ENCODE peak calls at places on chromosome 2, in four cellular contexts. W is K562, N is HepG2, P is SK-N-SH. H is an unnamed sample.
A peak's percentile ranks its signal among the peaks of the same experiment; 100 is the strongest.

GRCh38 chr2:55837073-55837472 is 86.5 kb downstream of the EFEMP1 start:
- DNase-seq in W (peak; percentile 23), N (peak; percentile 73), P (no peak), H (peak; percentile 59)

GRCh38 chr2:39227628-39228412 is 15.9 kb downstream of the CDKL4 start:
- DNase-seq in W (peak; percentile 86), N (peak; percentile 73), P (peak; percentile 81), H (peak; percentile 80)

GRCh38 chr2:170973492-170974303 is 44.6 kb downstream of the GORASP2 start:
- DNase-seq in W (peak; percentile 96), N (peak; percentile 83), P (peak; percentile 99), H (peak; percentile 83)

GRCh38 chr2:197158138-197158537 is 152.4 kb downstream of the ANKRD44 start:
- DNase-seq in W (no peak), N (no peak), P (no peak), H (no peak)

GRCh38 chr2:72915907-72916742 is 1.2 kb upstream of the EMX1 start:
- DNase-seq in W (peak; percentile 66), N (peak; percentile 60), P (peak; percentile 79), H (peak; percentile 84)

GRCh38 chr2:144730711-144731110 is 210.8 kb upstream of the ZEB2 start:
- DNase-seq in W (no peak), N (no peak), P (no peak), H (no peak)

GRCh38 chr2:130252880-130253645 is 54.8 kb upstream of the TUBA3E start:
- DNase-seq in W (peak; percentile 30), N (no peak), P (peak; percentile 20), H (no peak)

GRCh38 chr2:232988444-232988843 is 24.6 kb downstream of the NGEF start:
- DNase-seq in W (peak; percentile 18), N (peak; percentile 87), P (no peak), H (no peak)

GRCh38 chr2:238627899-238628298 is 201.2 kb downstream of the ASB1 start:
- DNase-seq in W (no peak), N (no peak), P (no peak), H (no peak)

GRCh38 chr2:62787381-62787780 is 81.9 kb downstream of the EHBP1 start:
- DNase-seq in W (peak; percentile 24), N (no peak), P (peak; percentile 31), H (no peak)

GRCh38 chr2:238744951-238745350 is 102.9 kb upstream of the TWIST2 start:
- DNase-seq in W (no peak), N (no peak), P (no peak), H (no peak)

GRCh38 chr2:188966079-188966571 is 8.0 kb upstream of the COL3A1 start:
- DNase-seq in W (no peak), N (no peak), P (no peak), H (no peak)

GRCh38 chr2:188965554-188965953 is 8.6 kb upstream of the COL3A1 start:
- DNase-seq in W (no peak), N (no peak), P (no peak), H (no peak)

GRCh38 chr2:188963738-188964137 is 10.4 kb upstream of the COL3A1 start:
- DNase-seq in W (no peak), N (no peak), P (no peak), H (no peak)

GRCh38 chr2:188966728-188967127 is 7.4 kb upstream of the COL3A1 start:
- DNase-seq in W (no peak), N (no peak), P (no peak), H (no peak)

GRCh38 chr2:188965147-188965546 is 9.0 kb upstream of the COL3A1 start:
- DNase-seq in W (no peak), N (no peak), P (no peak), H (no peak)
- TF ChIP-seq FOXJ3 in W (no peak), N (no peak), P (no peak), H (no peak)

DNA sequence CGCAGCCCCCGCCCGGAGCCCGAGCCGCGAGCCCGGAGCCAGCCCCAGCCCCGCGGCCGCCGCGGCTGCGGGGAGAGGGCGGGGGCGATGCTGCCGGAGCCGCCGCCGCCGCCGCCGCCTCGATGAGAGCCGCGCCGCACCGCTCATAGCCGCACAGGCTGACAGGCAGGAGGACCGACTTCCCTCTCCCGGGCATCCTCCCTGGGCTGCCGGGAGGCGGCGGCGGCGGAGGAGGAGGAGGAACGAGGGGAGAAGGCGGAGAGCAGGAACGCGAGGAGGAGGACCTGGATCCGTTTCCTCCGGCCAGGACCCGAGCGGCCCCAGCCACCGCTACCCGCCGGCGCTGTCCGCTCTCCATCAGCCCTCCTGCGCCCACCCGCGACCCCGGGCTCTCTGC is 370 bp downstream of the KLHL29 start:
- DNase-seq in W (no peak), N (no peak), P (no peak), H (peak; percentile 49)
- TF ChIP-seq FOXJ3 in W (no peak), N (no peak), P (no peak), H (no peak)

DNA sequence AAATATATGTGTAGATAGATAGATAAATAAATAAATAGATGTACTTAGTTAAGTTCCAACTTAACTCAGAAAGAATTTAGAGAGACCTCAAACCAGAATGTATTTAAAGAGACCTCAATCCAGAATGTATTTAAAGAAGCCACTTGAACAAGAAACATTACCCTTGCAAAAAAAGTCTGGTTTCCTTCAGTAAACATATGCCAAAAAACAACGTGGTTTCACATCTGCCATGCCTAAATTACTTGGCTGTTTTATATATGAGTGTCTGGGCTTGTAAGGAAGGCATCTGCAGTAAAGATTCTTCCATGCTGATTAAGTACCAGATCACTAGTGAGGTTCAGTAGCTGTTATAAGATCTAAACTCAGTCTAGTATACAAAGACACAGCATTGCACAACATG is 29.1 kb upstream of the RPE start:
- DNase-seq in W (no peak), N (no peak), P (no peak), H (no peak)
- TF ChIP-seq FOXJ3 in W (no peak), N (no peak), P (no peak), H (no peak)

GRCh38 chr2:162252147-162252546 is 8.9 kb upstream of the FAP start:
- DNase-seq in W (no peak), N (no peak), P (no peak), H (no peak)
- TF ChIP-seq FOXJ3 in W (no peak), N (no peak), P (no peak), H (no peak)

DNA sequence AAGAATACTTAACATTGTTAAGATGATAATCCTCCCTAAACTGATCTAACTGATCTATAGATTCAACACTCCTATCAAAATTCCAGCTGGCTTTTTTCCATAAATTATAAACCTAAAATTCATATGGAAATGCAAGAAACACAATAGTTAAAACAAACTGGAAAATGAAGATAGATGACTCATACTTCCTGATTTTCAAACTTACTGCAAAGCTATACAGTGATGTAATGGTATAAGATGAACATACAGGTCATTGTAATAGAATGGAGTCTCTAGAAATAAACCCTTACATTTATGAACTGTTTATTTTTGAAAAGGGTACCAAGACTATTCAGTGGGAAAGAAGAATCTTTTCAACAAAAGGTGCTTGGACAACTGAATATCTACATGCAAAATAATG is 32.3 kb downstream of the UBXN4 start:
- DNase-seq in W (no peak), N (no peak), P (no peak), H (no peak)
- TF ChIP-seq FOXJ3 in W (no peak), N (no peak), P (no peak), H (no peak)

DNA sequence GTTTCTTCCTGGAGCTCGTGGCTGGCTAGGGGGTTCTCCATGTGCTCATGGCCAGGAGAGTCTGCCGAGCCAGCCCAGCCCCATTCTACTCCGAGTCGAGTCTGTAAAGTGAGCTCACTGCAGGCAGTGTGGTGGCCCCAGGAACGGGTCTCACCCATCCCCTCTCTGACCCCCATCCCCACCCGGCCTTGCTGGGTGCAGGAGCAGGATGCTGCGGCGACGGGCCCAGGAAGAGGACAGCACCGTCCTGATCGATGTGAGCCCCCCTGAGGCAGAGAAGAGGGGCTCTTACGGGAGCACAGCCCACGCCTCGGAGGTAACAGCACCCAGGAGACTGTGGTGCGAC is 1.4 kb downstream of the ANO7 start:
- DNase-seq in W (no peak), N (no peak), P (no peak), H (no peak)
- TF ChIP-seq FOXJ3 in W (no peak), N (no peak), P (no peak), H (no peak)

GRCh38 chr2:88857951-88858406 is 166.5 kb downstream of the RPIA start:
- DNase-seq in W (peak; percentile 17), N (no peak), P (no peak), H (peak; percentile 19)
- TF ChIP-seq FOXJ3 in W (no peak), N (no peak), P (no peak), H (no peak)

DNA sequence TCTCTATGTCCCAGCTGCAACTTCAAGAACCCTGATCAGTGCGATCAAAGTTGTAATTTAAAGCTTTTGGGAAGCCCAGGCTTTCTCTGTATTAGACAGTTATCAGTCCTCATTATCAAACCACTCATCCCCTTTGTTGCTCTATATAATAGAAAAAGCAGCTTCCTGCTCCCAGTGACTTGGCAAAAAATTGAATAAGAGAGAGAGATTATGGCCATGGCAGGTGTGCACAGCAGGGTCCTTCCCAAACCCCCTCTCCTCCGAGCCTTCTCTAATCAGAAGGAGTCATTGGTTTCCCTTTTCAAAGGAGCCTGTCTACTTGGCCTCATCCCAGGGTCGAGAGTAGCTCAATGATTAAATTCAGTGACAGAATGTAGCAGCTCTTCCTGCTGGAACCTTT is 81.5 kb downstream of the SEMA4F start:
- DNase-seq in W (no peak), N (no peak), P (peak; percentile 41), H (no peak)
- TF ChIP-seq FOXJ3 in W (no peak), N (no peak), P (no peak), H (no peak)

GRCh38 chr2:211745295-211746097 is 793.1 kb downstream of the ERBB4 start:
- DNase-seq in W (peak; percentile 33), N (peak; percentile 71), P (peak; percentile 65), H (peak; percentile 61)
- TF ChIP-seq FOXJ3 in W (no peak), N (no peak), P (no peak), H (no peak)

H was measured in WTC11.